ENCODE peak calls at places on chromosomes 13 and 19, in nine cellular contexts. M is CD4-positive, CD25-positive, alpha-beta regulatory T cell; N is stimulated activated naive CD4-positive, alpha-beta T cell; L is lung; A is NCI-H187; V is tibial nerve; P is NCI-H1092; W is effector memory CD8-positive, alpha-beta T cell; Q is GM13977. X is an unnamed sample.
A peak's percentile ranks its signal among the peaks of the same experiment; 100 is the strongest.

GRCh38 chr19:47132522-47132852 is 1.9 kb downstream of the SAE1 start:
- DNase-seq in W (no peak), A (no peak), M (no peak), L (no peak), N (no peak), P (no peak), V (no peak), Q (no peak), X (no peak)

GRCh38 chr19:45450042-45450380 is 17.8 kb upstream of the FOSB start:
- DNase-seq in P (no peak), N (no peak), Q (no peak), A (no peak), M (peak; percentile 24), L (no peak), V (no peak), W (peak; percentile 54), X (no peak)

GRCh38 chr13:43124495-43124894 is 101.1 kb downstream of the DNAJC15 start:
- DNase-seq in N (no peak), Q (no peak), V (no peak), P (no peak), L (no peak), A (no peak), W (no peak), M (no peak), X (no peak)

GRCh38 chr13:113915786-113916329 is 52.0 kb upstream of the GAS6 start:
- DNase-seq in A (no peak), Q (no peak), N (no peak), M (no peak), L (no peak), W (no peak), V (no peak), P (no peak), X (no peak)

GRCh38 chr19:29672933-29673336 is 7.7 kb downstream of the PLEKHF1 start:
- DNase-seq in W (peak; percentile 84), V (no peak), P (no peak), L (no peak), Q (peak; percentile 70), N (peak; percentile 77), M (peak; percentile 78), A (no peak), X (peak; percentile 90)

GRCh38 chr19:14198384-14199376 is 7.3 kb downstream of the ADGRL1 start:
- DNase-seq in Q (no peak), L (no peak), N (no peak), A (no peak), M (no peak), W (no peak), V (no peak), P (no peak), X (no peak)

GRCh38 chr13:71290963-71291937 is 575.8 kb downstream of the DACH1 start:
- DNase-seq in A (peak; percentile 27), P (peak; percentile 20), M (peak; percentile 40), N (no peak), V (peak; percentile 39), L (no peak), Q (no peak), W (peak; percentile 34), X (peak; percentile 59)

GRCh38 chr13:30872685-30873443 is 33.2 kb upstream of the MEDAG start:
- DNase-seq in N (no peak), A (no peak), W (no peak), P (no peak), Q (no peak), M (no peak), V (peak; percentile 67), L (no peak), X (no peak)

GRCh38 chr19:38841787-38842438 is 7.9 kb downstream of the HNRNPL start:
- DNase-seq in V (no peak), N (peak; percentile 61), Q (no peak), A (no peak), P (no peak), W (no peak), L (no peak), M (peak; percentile 63), X (peak; percentile 50)

GRCh38 chr13:35648109-35648508 is 171.6 kb upstream of the MAB21L1 start:
- DNase-seq in W (no peak), Q (no peak), M (no peak), P (no peak), N (no peak), L (no peak), A (no peak), V (no peak), X (no peak)